ENCODE peak calls at places on chromosomes 6 and 20, in five cellular contexts. K, P, X, E and I are unnamed samples.

GRCh38 chr6:39079197-39079596 is 30.6 kb downstream of the GLP1R start:
- DNase-seq in E (no peak), K (no peak), X (no peak), P (no peak), I (no peak)

GRCh38 chr6:135537782-135538301 is 40.3 kb upstream of the AHI1 start:
- DNase-seq in X (no peak), K (no peak), E (no peak), P (no peak), I (peak; percentile 4)

GRCh38 chr6:28856617-28857000 is 67.2 kb downstream of the TRIM27 start:
- DNase-seq in P (no peak), E (no peak), K (no peak), X (no peak), I (no peak)

GRCh38 chr6:3987072-3987471 is 91.9 kb downstream of the FAM217A start:
- DNase-seq in P (no peak), K (no peak), E (no peak), X (no peak), I (no peak)

GRCh38 chr6:123338394-123338793 is 298.4 kb downstream of the TRDN start:
- DNase-seq in E (no peak), X (no peak), K (no peak), P (no peak), I (no peak)

GRCh38 chr6:56246941-56247653 is at the start of gene COL21A1:
- DNase-seq in E (peak; percentile 44), X (no peak), K (peak; percentile 22), P (no peak), I (no peak)

GRCh38 chr20:38167851-38168760 is 3.0 kb upstream of the TGM2 start:
- DNase-seq in E (peak; percentile 88), K (peak; percentile 53), P (peak; percentile 77), X (no peak), I (peak; percentile 9)

GRCh38 chr20:10686356-10687169 is 12.8 kb upstream of the JAG1 start:
- DNase-seq in K (no peak), E (no peak), X (no peak), P (no peak), I (no peak)

GRCh38 chr6:25312703-25313102 is 33.5 kb downstream of the CARMIL1 start:
- DNase-seq in E (no peak), K (no peak), X (no peak), P (peak; percentile 15), I (no peak)

GRCh38 chr6:119426619-119427018 is 77.1 kb upstream of the MAN1A1 start:
- DNase-seq in P (no peak), K (no peak), X (no peak), E (no peak), I (no peak)

GRCh38 chr6:142874676-142875075 is 70.3 kb downstream of the HIVEP2 start:
- DNase-seq in X (no peak), K (no peak), E (no peak), P (no peak), I (no peak)

GRCh38 chr6:135493218-135493961 is 4.2 kb downstream of the AHI1 start:
- DNase-seq in K (no peak), P (no peak), E (no peak), X (no peak), I (no peak)

GRCh38 chr6:5282191-5282623 is 20.9 kb downstream of the FARS2 start:
- DNase-seq in K (no peak), E (no peak), P (no peak), X (no peak), I (no peak)

GRCh38 chr6:47405273-47405672 is 72.3 kb upstream of the CD2AP start:
- DNase-seq in P (no peak), E (no peak), X (no peak), K (no peak), I (no peak)

GRCh38 chr20:45358282-45359068 is 4.5 kb upstream of the SYS1 start:
- DNase-seq in P (no peak), E (peak; percentile 94), K (peak; percentile 95), X (no peak), I (no peak)

GRCh38 chr6:36757206-36757605 is 59.6 kb downstream of the RAB44 start:
- DNase-seq in K (no peak), E (no peak), P (no peak), X (no peak), I (no peak)

GRCh38 chr6:113530769-113531168 is 326.4 kb upstream of the MARCKS start:
- DNase-seq in X (no peak), K (no peak), P (peak; percentile 47), E (no peak), I (no peak)

GRCh38 chr20:60851826-60852704 is 400.0 kb upstream of the CDH4 start:
- DNase-seq in E (no peak), P (no peak), X (no peak), K (no peak), I (peak; percentile 4)

GRCh38 chr6:7649037-7649810 is 59.2 kb downstream of the SNRNP48 start:
- DNase-seq in P (no peak), K (no peak), X (no peak), E (no peak), I (no peak)

GRCh38 chr20:10761786-10762185 is 88.0 kb upstream of the JAG1 start:
- DNase-seq in K (no peak), P (no peak), X (no peak), E (no peak), I (no peak)

DNA sequence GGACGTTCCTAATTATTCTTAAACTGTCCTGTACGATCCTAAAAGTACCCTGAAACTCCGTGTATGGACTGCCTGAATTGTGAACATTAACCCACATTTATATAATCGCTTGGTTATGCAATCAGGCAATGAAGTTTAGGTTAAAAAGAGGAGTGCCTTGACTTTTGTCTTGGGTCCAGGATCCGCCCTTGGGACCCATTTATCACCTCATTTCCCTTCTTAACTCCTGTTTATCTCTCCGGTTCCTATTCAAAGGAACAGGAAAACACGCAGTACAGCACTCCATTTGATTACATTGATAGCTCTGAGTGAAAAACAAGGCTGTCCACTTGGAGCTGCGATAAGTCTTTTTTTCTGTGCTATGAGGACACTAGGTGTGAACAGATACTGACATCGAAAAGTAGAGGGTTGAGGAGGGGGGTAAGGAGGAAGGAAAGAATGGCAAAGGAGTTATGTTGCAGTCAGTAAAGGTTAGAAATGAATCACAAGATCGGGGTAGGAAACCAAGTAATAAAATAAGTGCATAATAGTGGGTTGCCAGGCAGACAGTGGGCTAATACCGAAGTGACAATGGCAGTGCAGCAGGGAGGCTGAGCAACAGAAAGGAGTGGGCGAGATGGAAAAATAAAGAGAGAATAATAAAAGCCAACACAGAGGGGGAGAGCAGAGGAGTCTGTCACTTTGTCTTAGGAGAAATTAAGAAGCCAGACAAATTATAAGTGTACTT is 15.9 kb upstream of the PCK1 start:
- DNase-seq in P (no peak), X (no peak), K (no peak), E (no peak), I (no peak)
- TF ChIP-seq POLR2A in P (no peak), X (no peak), K (no peak), E (no peak), I (no peak)

GRCh38 chr6:104526383-104526782 is 333.3 kb downstream of the HACE1 start:
- DNase-seq in E (no peak), X (no peak), K (no peak), P (no peak), I (no peak)
- TF ChIP-seq POLR2A in E (no peak), X (no peak), K (no peak), P (no peak), I (no peak)

DNA sequence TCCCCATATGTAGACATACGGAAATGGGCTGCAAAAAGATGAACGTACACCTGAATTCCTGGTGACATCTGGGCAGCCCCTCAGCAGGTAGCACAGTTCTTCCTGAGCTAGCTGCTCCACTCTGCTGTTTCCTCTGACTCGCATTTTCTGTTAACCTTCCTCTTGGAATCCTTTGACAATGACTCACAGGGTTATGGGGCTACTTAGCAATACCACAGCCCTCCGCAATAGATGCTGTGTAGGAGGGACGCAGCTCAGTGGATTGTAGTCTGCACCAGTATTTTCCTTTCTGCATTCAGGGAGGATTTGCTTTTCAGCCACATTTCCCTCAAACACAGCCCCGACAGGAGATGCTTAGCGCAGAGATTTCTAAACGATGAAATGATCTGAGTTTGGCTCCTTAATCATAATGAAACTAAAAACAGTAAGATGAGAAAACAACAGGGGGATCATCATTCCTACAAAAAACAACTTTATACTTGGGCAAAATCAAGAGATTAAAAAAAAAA is 12.4 kb downstream of the BACH2 start:
- DNase-seq in X (no peak), E (no peak), K (peak; percentile 63), P (no peak), I (peak; percentile 44)
- TF ChIP-seq POLR2A in X (no peak), E (no peak), K (peak; percentile 48), P (no peak), I (no peak)

DNA sequence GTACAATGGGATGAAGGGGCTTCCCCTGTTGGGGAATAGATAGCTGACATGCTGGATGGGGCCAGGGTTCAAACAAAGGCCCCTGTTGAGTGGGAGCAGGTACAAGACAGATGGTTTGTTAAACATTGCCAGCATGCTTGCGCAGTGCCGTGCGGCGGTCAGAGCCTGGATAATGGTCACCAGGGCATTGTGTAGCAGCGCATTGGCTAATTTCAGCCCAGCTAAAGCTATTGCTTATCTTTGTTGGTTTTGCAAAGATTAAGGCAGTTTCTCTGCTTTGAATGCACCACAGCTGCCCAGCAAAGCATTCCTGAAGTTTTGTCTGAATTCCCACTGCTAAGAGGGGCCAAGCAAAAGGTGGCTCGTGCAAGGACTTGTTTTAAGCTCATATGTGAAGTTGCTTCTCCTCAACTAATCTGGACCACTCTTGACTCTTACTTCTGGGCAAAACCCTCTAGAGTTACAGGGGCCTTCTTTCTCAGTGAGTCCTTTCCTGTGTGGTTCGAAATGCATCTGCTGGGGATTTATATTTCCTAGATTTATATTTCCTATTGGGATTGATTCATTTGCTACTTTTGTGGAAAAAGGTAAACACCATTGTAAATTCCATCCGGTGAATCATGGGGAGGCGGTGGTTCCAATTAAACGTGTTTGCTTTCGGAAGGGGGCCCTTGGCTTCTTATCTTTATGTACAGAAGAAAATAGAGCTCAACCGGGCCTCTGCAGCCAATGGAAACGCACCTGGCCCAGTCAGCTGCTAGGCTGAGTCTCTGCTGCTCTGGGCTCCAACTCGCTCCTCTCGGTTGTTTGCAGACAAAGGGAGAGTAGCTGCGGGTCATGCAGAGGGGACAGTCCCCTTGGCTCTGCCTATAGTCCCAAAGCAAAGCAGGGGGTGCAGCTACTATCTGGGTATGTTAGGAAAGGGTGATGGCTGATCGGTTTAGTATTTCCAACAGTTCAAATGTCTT is 72.1 kb downstream of the FOXA2 start:
- DNase-seq in X (no peak), E (peak; percentile 85), P (no peak), K (no peak), I (no peak)
- TF ChIP-seq POLR2A in X (no peak), E (no peak), P (no peak), K (no peak), I (no peak)